ENCODE peak calls at places on chromosomes 16 and 17, in seven cellular contexts. D is mammary epithelial cell, Y is NCI-H1092, I is ureter, X is C1 segment of cervical spinal cord, E is germinal center, V is cardiac fibroblast. N is an unnamed sample.

GRCh38 chr17:31508310-31509094 is 117.0 kb downstream of the RAB11FIP4 start:
- DNase-seq in D (no peak), Y (no peak), I (no peak), X (no peak), E (peak), V (no peak), N (no peak)

GRCh38 chr16:85789773-85790172 is 9.6 kb downstream of the EMC8 start:
- DNase-seq in D (no peak), Y (no peak), I (no peak), X (no peak), E (no peak), V (no peak), N (no peak)

GRCh38 chr17:35733366-35733765 is 1.9 kb downstream of the RASL10B start:
- DNase-seq in D (no peak), Y (no peak), I (peak), X (no peak), E (no peak), V (no peak), N (no peak)

GRCh38 chr17:38693700-38694329 is 11.3 kb upstream of the MLLT6 start:
- DNase-seq in D (no peak), Y (peak), I (peak), X (no peak), E (no peak), V (peak), N (no peak)

GRCh38 chr16:16184594-16184993 is 38.7 kb downstream of the ABCC6 start:
- DNase-seq in D (no peak), Y (no peak), I (no peak), X (no peak), E (no peak), V (no peak), N (no peak)

GRCh38 chr17:4005296-4006164 is 41.3 kb upstream of the ATP2A3 start:
- DNase-seq in D (no peak), Y (no peak), I (no peak), X (no peak), E (no peak), V (no peak), N (no peak)

GRCh38 chr17:57930239-57930638 is 25.0 kb downstream of the CUEDC1 start:
- DNase-seq in D (no peak), Y (no peak), I (no peak), X (no peak), E (no peak), V (no peak), N (no peak)

GRCh38 chr16:81899601-81900000 is 111.7 kb downstream of the SDR42E1 start:
- DNase-seq in D (no peak), Y (no peak), I (no peak), X (no peak), E (no peak), V (no peak), N (no peak)

GRCh38 chr17:9700754-9701476 is 55.6 kb downstream of the USP43 start:
- DNase-seq in D (no peak), Y (no peak), I (no peak), X (no peak), E (no peak), V (no peak), N (no peak)

GRCh38 chr17:7146115-7146514 is 31.5 kb upstream of the ASGR2 start:
- DNase-seq in D (no peak), Y (no peak), I (no peak), X (no peak), E (no peak), V (no peak), N (no peak)

GRCh38 chr16:75535901-75536300 is at the start of gene CHST5:
- DNase-seq in D (no peak), Y (no peak), I (no peak), X (no peak), E (no peak), V (no peak), N (no peak)

GRCh38 chr17:47279062-47279801 is 25.6 kb downstream of the ITGB3 start:
- DNase-seq in D (peak), Y (no peak), I (peak), X (peak), E (peak), V (peak), N (no peak)

GRCh38 chr16:71882505-71883192 is 1.3 kb downstream of the ZNF821 start:
- DNase-seq in D (peak), Y (peak), I (peak), X (peak), E (peak), V (peak), N (peak)

GRCh38 chr17:57956311-57957119 is 1.3 kb upstream of the CUEDC1 start:
- DNase-seq in D (no peak), Y (no peak), I (peak), X (no peak), E (peak), V (no peak), N (no peak)

GRCh38 chr17:50198026-50198669 is 3.3 kb downstream of the COL1A1 start:
- DNase-seq in D (peak), Y (no peak), I (no peak), X (peak), E (peak), V (peak), N (peak)

GRCh38 chr17:54977744-54978143 is 9.2 kb downstream of the STXBP4 start:
- DNase-seq in D (no peak), Y (no peak), I (no peak), X (no peak), E (no peak), V (no peak), N (no peak)

GRCh38 chr17:32494621-32495346 is 8.0 kb downstream of the CDK5R1 start:
- DNase-seq in D (no peak), Y (peak), I (no peak), X (no peak), E (no peak), V (no peak), N (peak)

GRCh38 chr17:56909742-56910508 is 3.9 kb downstream of the TRIM25 start:
- DNase-seq in D (no peak), Y (no peak), I (no peak), X (no peak), E (no peak), V (no peak), N (no peak)

GRCh38 chr17:14204084-14204483 is 32.6 kb downstream of the CDRT15 start:
- DNase-seq in D (no peak), Y (no peak), I (no peak), X (no peak), E (no peak), V (no peak), N (no peak)

GRCh38 chr16:13306153-13306552 is 404.8 kb downstream of the SHISA9 start:
- DNase-seq in D (no peak), Y (no peak), I (no peak), X (no peak), E (no peak), V (no peak), N (no peak)

GRCh38 chr16:11203111-11203623 is 52.8 kb downstream of the SOCS1 start:
- DNase-seq in D (no peak), Y (peak), I (no peak), X (no peak), E (no peak), V (no peak), N (no peak)

GRCh38 chr16:88619859-88620655 is 18.3 kb upstream of the IL17C start:
- DNase-seq in D (no peak), Y (no peak), I (no peak), X (no peak), E (no peak), V (peak), N (no peak)

GRCh38 chr17:69551212-69552010 is 136.9 kb downstream of the MAP2K6 start:
- DNase-seq in D (peak), Y (no peak), I (no peak), X (no peak), E (no peak), V (no peak), N (no peak)